ENCODE peak calls at places on chromosomes 6 and 20, in four cellular contexts. D, V, O and R are unnamed samples.

GRCh38 chr6:1015819-1016218 is 296.1 kb upstream of the FOXQ1 start:
- DNase-seq in O (no peak), D (no peak), V (no peak), R (peak)

GRCh38 chr6:100719883-100720682 is 161.0 kb downstream of the ASCC3 start:
- DNase-seq in O (peak), D (no peak), V (no peak), R (no peak)

GRCh38 chr6:5179917-5180316 is 80.8 kb downstream of the LYRM4 start:
- DNase-seq in D (no peak), O (no peak), V (no peak), R (no peak)

GRCh38 chr6:131916847-131917246 is 34.3 kb downstream of the CCN2 start:
- DNase-seq in D (no peak), V (no peak), O (no peak), R (no peak)

GRCh38 chr20:48523191-48523757 is 304.5 kb downstream of the PREX1 start:
- DNase-seq in O (peak), V (no peak), D (no peak), R (no peak)

GRCh38 chr6:7051780-7052440 is 55.9 kb upstream of the RREB1 start:
- DNase-seq in D (no peak), V (peak), O (no peak), R (peak)

GRCh38 chr6:31776563-31776960 is 566 bp downstream of the VWA7 start:
- DNase-seq in V (no peak), D (no peak), O (peak), R (no peak)

GRCh38 chr6:15062311-15063252 is 183.3 kb upstream of the JARID2 start:
- DNase-seq in D (no peak), O (peak), V (no peak), R (no peak)

GRCh38 chr6:111534366-111534765 is 51.3 kb upstream of the REV3L start:
- DNase-seq in V (peak), O (peak), D (peak), R (no peak)

GRCh38 chr20:13220194-13220856 is 749 bp upstream of the ISM1 start:
- DNase-seq in D (peak), V (peak), O (peak), R (peak)

GRCh38 chr6:18314317-18314997 is 50.1 kb upstream of the DEK start:
- DNase-seq in D (no peak), V (no peak), O (no peak), R (no peak)

GRCh38 chr20:62651285-62652021 is 9.2 kb downstream of the SLCO4A1 start:
- DNase-seq in O (no peak), D (no peak), V (peak), R (no peak)

GRCh38 chr6:143842468-143842901 is 653 bp upstream of the LTV1 start:
- DNase-seq in O (no peak), D (no peak), V (no peak), R (no peak)

GRCh38 chr6:97322811-97323210 is 39.8 kb upstream of the MMS22L start:
- DNase-seq in O (peak), V (no peak), D (no peak), R (no peak)

GRCh38 chr20:3323398-3323797 is 84.1 kb downstream of the DNAAF9 start:
- DNase-seq in O (no peak), D (no peak), V (no peak), R (no peak)

GRCh38 chr6:1255646-1256365 is 56.1 kb upstream of the FOXQ1 start:
- DNase-seq in V (no peak), D (no peak), O (no peak), R (no peak)

GRCh38 chr6:163432300-163432699 is 17.8 kb downstream of the QKI start:
- DNase-seq in D (no peak), V (no peak), O (no peak), R (no peak)
- TF ChIP-seq CTCF in D (no peak), V (no peak), O (no peak), R (no peak)

GRCh38 chr6:165692106-165692653 is 29.1 kb upstream of the PDE10A start:
- DNase-seq in D (no peak), O (peak), V (no peak), R (no peak)

GRCh38 chr6:165694296-165694695 is 31.3 kb upstream of the PDE10A start:
- DNase-seq in O (no peak), D (no peak), V (no peak), R (no peak)

GRCh38 chr6:165685302-165685701 is 22.3 kb upstream of the PDE10A start:
- DNase-seq in O (no peak), D (no peak), V (no peak), R (no peak)

GRCh38 chr6:165686966-165687365 is 23.9 kb upstream of the PDE10A start:
- DNase-seq in V (no peak), D (no peak), O (no peak), R (no peak)

GRCh38 chr6:165689699-165690098 is 26.7 kb upstream of the PDE10A start:
- DNase-seq in O (peak), D (no peak), V (no peak), R (no peak)
- TF ChIP-seq CTCF in O (peak), D (no peak), V (no peak), R (peak)

GRCh38 chr6:165551828-165552227 is 111.2 kb downstream of the PDE10A start:
- DNase-seq in V (no peak), D (no peak), O (no peak), R (no peak)
- TF ChIP-seq CTCF in V (no peak), D (no peak), O (no peak), R (no peak)

DNA sequence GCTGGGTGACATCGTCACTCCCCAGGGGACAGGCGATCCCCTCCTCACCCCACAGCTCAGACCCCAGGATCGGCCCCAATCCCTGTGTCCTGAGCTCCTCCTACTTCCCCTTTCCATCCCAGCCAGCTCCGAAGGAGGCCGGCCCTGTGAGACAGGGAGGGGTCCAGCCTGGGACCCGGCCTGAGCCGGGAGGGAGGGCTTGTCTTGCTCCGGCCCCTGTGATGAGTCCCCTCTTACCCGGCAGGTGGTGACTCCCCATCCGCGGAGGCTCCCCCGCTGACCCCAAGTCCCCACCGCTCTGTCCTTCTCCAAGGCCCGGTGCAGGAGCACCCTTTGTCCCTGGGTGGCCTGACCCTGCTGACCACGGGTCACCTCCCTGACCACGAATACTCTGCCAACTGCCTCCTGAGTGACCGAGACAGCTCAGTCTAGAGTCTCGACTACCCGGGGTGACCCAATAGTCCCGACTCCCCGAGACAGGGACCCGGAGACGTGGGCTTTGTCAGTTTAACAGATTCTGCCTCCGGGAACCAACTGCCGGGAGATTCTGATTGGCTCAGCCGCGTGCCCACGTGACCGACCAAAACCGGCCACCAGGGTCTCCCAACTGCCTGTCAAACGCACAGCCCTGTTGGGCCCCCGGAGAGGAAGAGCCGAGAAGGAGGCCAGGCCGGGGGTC is 187.4 kb upstream of the PROKR2 start:
- DNase-seq in O (peak), D (peak), V (peak), R (no peak)
- TF ChIP-seq CTCF in O (no peak), D (no peak), V (peak), R (no peak)

DNA sequence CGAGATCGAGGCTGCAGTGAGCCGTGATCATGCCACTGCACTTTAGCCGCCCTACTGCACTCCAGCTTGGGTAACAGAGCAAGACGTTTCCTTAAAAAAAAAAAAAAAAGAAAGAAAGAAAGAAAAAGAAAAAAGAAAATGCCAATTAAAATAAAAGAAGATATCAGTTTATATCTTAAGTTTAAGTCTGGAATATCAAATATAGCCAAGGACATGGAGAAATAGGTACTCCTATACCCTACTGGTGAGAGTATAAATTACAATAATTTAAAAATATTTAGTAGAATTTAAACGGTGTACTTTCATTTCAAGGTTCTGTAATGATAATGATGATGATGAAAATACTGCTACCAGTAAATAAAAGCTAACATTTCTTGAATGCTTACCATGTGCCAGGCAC is 3.8 kb upstream of the TRIM31 start:
- DNase-seq in O (no peak), D (no peak), V (no peak), R (no peak)
- TF ChIP-seq CTCF in O (no peak), D (peak), V (no peak), R (peak)